ENCODE peak calls at places on chromosome 11, in five cellular contexts. I is activated CD4-positive, alpha-beta T cell treated with anti-CD3 and anti-CD28 coated beads for 4 hours; S is H7; O is Peyer's patch; V is NCI-H226. D is an unnamed sample.

GRCh38 chr11:69948256-69949141 is 129.3 kb upstream of the FGF3 start:
- DNase-seq in I (no peak), S (peak; percentile 76), O (peak; percentile 92), V (peak; percentile 41), D (no peak)

GRCh38 chr11:69153661-69154060 is 2.1 kb upstream of the SMIM38 start:
- DNase-seq in I (no peak), S (no peak), O (no peak), V (peak; percentile 33), D (no peak)

GRCh38 chr11:92911478-92911877 is 58.0 kb upstream of the MTNR1B start:
- DNase-seq in I (no peak), S (no peak), O (no peak), V (no peak), D (no peak)

GRCh38 chr11:34890812-34891211 is 25.4 kb downstream of the APIP start:
- DNase-seq in I (no peak), S (peak; percentile 19), O (no peak), V (no peak), D (no peak)

GRCh38 chr11:117822031-117822521 is 2.5 kb downstream of the FXYD2 start:
- DNase-seq in I (peak; percentile 47), S (peak; percentile 88), O (no peak), V (peak; percentile 29), D (peak; percentile 26)

GRCh38 chr11:279966-280761 is 2.0 kb downstream of the NLRP6 start:
- DNase-seq in I (peak; percentile 52), S (peak; percentile 65), O (peak; percentile 89), V (peak; percentile 26), D (no peak)

GRCh38 chr11:19683141-19683805 is 29.4 kb upstream of the NAV2 start:
- DNase-seq in I (no peak), S (no peak), O (no peak), V (no peak), D (peak; percentile 78)

GRCh38 chr11:133504906-133505305 is 27.4 kb downstream of the OPCML start:
- DNase-seq in I (no peak), S (no peak), O (no peak), V (no peak), D (no peak)

GRCh38 chr11:114132944-114133394 is 73.5 kb downstream of the ZBTB16 start:
- DNase-seq in I (no peak), S (no peak), O (peak; percentile 49), V (no peak), D (no peak)